ENCODE peak calls at places on chromosome 5, in four cellular contexts. One of them, this sample, is unnamed.

GRCh38 chr5:134524219-134524825 is 1.1 kb upstream of the JADE2 start:
- DNase-seq in thyroid gland: peak; percentile 92
- DNase-seq in CD8-positive, alpha-beta T cell: peak; percentile 73
- DNase-seq in skeletal muscle cell: no peak
- DNase-seq in this sample: peak; percentile 76

GRCh38 chr5:172151661-172152210 is 36.3 kb downstream of the STK10 start:
- DNase-seq in thyroid gland: no peak
- DNase-seq in CD8-positive, alpha-beta T cell: no peak
- DNase-seq in skeletal muscle cell: no peak
- DNase-seq in this sample: no peak

GRCh38 chr5:44875661-44876250 is 67.0 kb downstream of the MRPS30 start:
- DNase-seq in thyroid gland: no peak
- DNase-seq in CD8-positive, alpha-beta T cell: no peak
- DNase-seq in skeletal muscle cell: no peak
- DNase-seq in this sample: peak; percentile 80

GRCh38 chr5:139690385-139691274 is 42.5 kb downstream of the CXXC5 start:
- DNase-seq in thyroid gland: no peak
- DNase-seq in CD8-positive, alpha-beta T cell: no peak
- DNase-seq in skeletal muscle cell: peak; percentile 72
- DNase-seq in this sample: no peak

GRCh38 chr5:126600631-126601511 is at the start of gene PHAX:
- DNase-seq in thyroid gland: peak; percentile 74
- DNase-seq in CD8-positive, alpha-beta T cell: peak; percentile 70
- DNase-seq in skeletal muscle cell: peak; percentile 36
- DNase-seq in this sample: peak; percentile 90

GRCh38 chr5:157877821-157878220 is 18.9 kb upstream of the CLINT1 start:
- DNase-seq in thyroid gland: no peak
- DNase-seq in CD8-positive, alpha-beta T cell: no peak
- DNase-seq in skeletal muscle cell: no peak
- DNase-seq in this sample: no peak

GRCh38 chr5:8349855-8350254 is 480.9 kb downstream of the MTRR start:
- DNase-seq in thyroid gland: no peak
- DNase-seq in CD8-positive, alpha-beta T cell: no peak
- DNase-seq in skeletal muscle cell: no peak
- DNase-seq in this sample: peak; percentile 34

GRCh38 chr5:117803533-117803932 is 1184.8 kb downstream of the DTWD2 start:
- DNase-seq in thyroid gland: no peak
- DNase-seq in CD8-positive, alpha-beta T cell: no peak
- DNase-seq in skeletal muscle cell: no peak
- DNase-seq in this sample: no peak

GRCh38 chr5:93532370-93532769 is 48.6 kb downstream of the NR2F1-AS1 start:
- DNase-seq in thyroid gland: peak; percentile 82
- DNase-seq in CD8-positive, alpha-beta T cell: no peak
- DNase-seq in skeletal muscle cell: peak; percentile 95
- DNase-seq in this sample: no peak

GRCh38 chr5:55063220-55063863 is 39.1 kb upstream of the GZMA start:
- DNase-seq in thyroid gland: no peak
- DNase-seq in CD8-positive, alpha-beta T cell: no peak
- DNase-seq in skeletal muscle cell: no peak
- DNase-seq in this sample: no peak

GRCh38 chr5:74127377-74128338 is 501.7 kb downstream of the ARHGEF28 start:
- DNase-seq in thyroid gland: peak; percentile 35
- DNase-seq in CD8-positive, alpha-beta T cell: no peak
- DNase-seq in skeletal muscle cell: no peak
- DNase-seq in this sample: no peak
- H3K4me3 ChIP-seq in thyroid gland: no peak overlapping the region
- H3K4me3 ChIP-seq in CD8-positive, alpha-beta T cell: no peak overlapping the region
- H3K4me3 ChIP-seq in skeletal muscle cell: no peak overlapping the region
- H3K4me3 ChIP-seq in this sample: no peak overlapping the region

GRCh38 chr5:122076669-122077450 is 1.2 kb downstream of the LOX start:
- DNase-seq in thyroid gland: peak; percentile 84
- DNase-seq in CD8-positive, alpha-beta T cell: peak; percentile 7
- DNase-seq in skeletal muscle cell: peak; percentile 46
- DNase-seq in this sample: peak; percentile 51

GRCh38 chr5:122077451-122078115 is 476 bp downstream of the LOX start:
- DNase-seq in thyroid gland: peak; percentile 36
- DNase-seq in CD8-positive, alpha-beta T cell: no peak
- DNase-seq in skeletal muscle cell: no peak
- DNase-seq in this sample: no peak

GRCh38 chr5:122073864-122074263 is 4.2 kb downstream of the LOX start:
- DNase-seq in thyroid gland: no peak
- DNase-seq in CD8-positive, alpha-beta T cell: no peak
- DNase-seq in skeletal muscle cell: no peak
- DNase-seq in this sample: peak; percentile 29

GRCh38 chr5:122078116-122078865 is at the start of gene LOX:
- DNase-seq in thyroid gland: peak; percentile 76
- DNase-seq in CD8-positive, alpha-beta T cell: no peak
- DNase-seq in skeletal muscle cell: peak; percentile 95
- DNase-seq in this sample: no peak

GRCh38 chr5:122076023-122076422 is 2.0 kb downstream of the LOX start:
- DNase-seq in thyroid gland: no peak
- DNase-seq in CD8-positive, alpha-beta T cell: no peak
- DNase-seq in skeletal muscle cell: no peak
- DNase-seq in this sample: no peak
- H3K4me3 ChIP-seq in thyroid gland: no peak overlapping the region
- H3K4me3 ChIP-seq in CD8-positive, alpha-beta T cell: no peak overlapping the region
- H3K4me3 ChIP-seq in skeletal muscle cell: peak overlapping the region; percentile 93
- H3K4me3 ChIP-seq in this sample: no peak overlapping the region

GRCh38 chr5:151066920-151067319 is 13.9 kb downstream of the TNIP1 start:
- DNase-seq in thyroid gland: no peak
- DNase-seq in CD8-positive, alpha-beta T cell: no peak
- DNase-seq in skeletal muscle cell: no peak
- DNase-seq in this sample: no peak
- H3K4me3 ChIP-seq in thyroid gland: no peak overlapping the region
- H3K4me3 ChIP-seq in CD8-positive, alpha-beta T cell: no peak overlapping the region
- H3K4me3 ChIP-seq in skeletal muscle cell: no peak overlapping the region
- H3K4me3 ChIP-seq in this sample: no peak overlapping the region

GRCh38 chr5:174532453-174533126 is 191.8 kb upstream of the MSX2 start:
- DNase-seq in thyroid gland: peak; percentile 51
- DNase-seq in CD8-positive, alpha-beta T cell: no peak
- DNase-seq in skeletal muscle cell: peak; percentile 75
- DNase-seq in this sample: peak; percentile 10
- H3K4me3 ChIP-seq in thyroid gland: no peak overlapping the region
- H3K4me3 ChIP-seq in CD8-positive, alpha-beta T cell: no peak overlapping the region
- H3K4me3 ChIP-seq in skeletal muscle cell: no peak overlapping the region
- H3K4me3 ChIP-seq in this sample: no peak overlapping the region

DNA sequence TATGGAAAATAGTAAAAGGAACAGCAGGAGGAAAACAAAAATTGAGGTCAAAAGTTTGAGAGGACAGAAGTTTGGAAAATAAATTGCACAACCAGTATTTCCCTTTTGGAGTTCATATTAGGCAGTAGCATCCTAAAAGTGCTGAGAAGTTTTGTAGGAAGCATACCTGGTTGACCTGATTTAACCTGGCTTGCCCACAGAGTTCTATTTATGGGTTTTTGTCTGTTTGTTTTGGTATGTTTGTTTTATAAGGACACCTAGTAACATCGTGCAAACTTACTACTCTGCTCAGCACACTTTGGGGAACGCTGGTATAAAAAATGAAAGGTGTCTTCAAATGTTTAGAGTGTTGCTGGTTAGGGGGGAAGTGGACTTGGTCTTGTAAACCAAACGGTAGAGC is 15.1 kb downstream of the ADRB2 start:
- DNase-seq in thyroid gland: no peak
- DNase-seq in CD8-positive, alpha-beta T cell: no peak
- DNase-seq in skeletal muscle cell: no peak
- DNase-seq in this sample: no peak
- H3K4me3 ChIP-seq in thyroid gland: no peak overlapping the region
- H3K4me3 ChIP-seq in CD8-positive, alpha-beta T cell: no peak overlapping the region
- H3K4me3 ChIP-seq in skeletal muscle cell: no peak overlapping the region
- H3K4me3 ChIP-seq in this sample: no peak overlapping the region

This sample was measured in GM12865.